ENCODE peak calls at places on chromosomes 4 and X, in ten cellular contexts. L is nephron progenitor cell; E is kidney; P is CD8-positive, alpha-beta T cell; O is uterus; F is dorsolateral prefrontal cortex; B is fibroblast of mammary gland; H is colonic mucosa; T is GM23338; I is GM06990. K is an unnamed sample.

GRCh38 chr4:118839221-118839927 is 3.4 kb upstream of the SEC24D start:
- DNase-seq in L (no peak), P (no peak), B (no peak), F (no peak), O (no peak), H (no peak), I (no peak), E (no peak), T (no peak), K (no peak)

GRCh38 chrX:125736008-125736729 is 416.5 kb downstream of the TEX13C start:
- DNase-seq in B (no peak), E (no peak), O (no peak), T (no peak), P (no peak), H (no peak), L (no peak), I (no peak), F (no peak), K (no peak)

GRCh38 chr4:109166586-109166985 is 135.9 kb downstream of the COL25A1 start:
- DNase-seq in P (no peak), B (no peak), I (no peak), H (no peak), F (no peak), L (no peak), O (no peak), E (no peak), T (no peak), K (no peak)

GRCh38 chr4:86356831-86357230 is 3.0 kb downstream of the MAPK10 start:
- DNase-seq in T (no peak), P (no peak), H (no peak), L (no peak), I (no peak), F (no peak), B (no peak), O (no peak), E (no peak), K (no peak)

GRCh38 chrX:47177079-47177478 is 16.6 kb upstream of the UBA1 start:
- DNase-seq in F (no peak), O (no peak), H (no peak), E (peak), B (no peak), T (no peak), P (no peak), I (no peak), L (no peak), K (no peak)

GRCh38 chrX:70998402-70999027 is 67.6 kb upstream of the SLC7A3 start:
- DNase-seq in F (no peak), E (no peak), L (peak), H (peak), I (no peak), O (no peak), B (peak), T (peak), P (no peak), K (no peak)

GRCh38 chrX:50910685-50911176 is at the start of gene BMP15:
- DNase-seq in L (no peak), I (no peak), B (no peak), E (no peak), P (no peak), H (no peak), T (no peak), F (no peak), O (no peak), K (no peak)

GRCh38 chrX:15947648-15948317 is 93.2 kb upstream of the AP1S2 start:
- DNase-seq in I (no peak), P (no peak), O (no peak), H (no peak), L (peak), B (peak), F (no peak), T (peak), E (no peak), K (no peak)

GRCh38 chrX:1925053-1925481 is 310.2 kb downstream of the ASMT start:
- DNase-seq in E (no peak), O (no peak), H (no peak), T (peak), L (no peak), B (no peak), F (no peak), P (no peak), I (no peak), K (no peak)

GRCh38 chr4:157043131-157043530 is 32.8 kb upstream of the GLRB start:
- DNase-seq in I (no peak), F (no peak), O (no peak), T (peak), L (peak), P (no peak), H (no peak), E (no peak), B (peak), K (no peak)

GRCh38 chr4:4726051-4726450 is 133.4 kb upstream of the MSX1 start:
- DNase-seq in H (no peak), B (no peak), O (no peak), L (no peak), F (no peak), P (no peak), I (no peak), T (no peak), E (no peak), K (no peak)

GRCh38 chrX:96591418-96591817 is 93.2 kb upstream of the DIAPH2 start:
- DNase-seq in L (no peak), T (no peak), B (no peak), I (no peak), H (no peak), O (no peak), F (no peak), P (no peak), E (no peak), K (no peak)

GRCh38 chr4:8260656-8261111 is 8.9 kb upstream of the HTRA3 start:
- DNase-seq in P (no peak), I (no peak), B (peak), H (no peak), O (peak), F (no peak), L (no peak), E (no peak), T (peak), K (no peak)

GRCh38 chr4:138522366-138522765 is 280.2 kb upstream of the SLC7A11 start:
- DNase-seq in P (no peak), L (no peak), B (peak), E (no peak), I (no peak), O (no peak), F (no peak), H (no peak), T (peak), K (no peak)

GRCh38 chr4:87481342-87481741 is 47.8 kb downstream of the SPARCL1 start:
- DNase-seq in B (no peak), L (no peak), T (no peak), F (no peak), E (no peak), H (no peak), I (no peak), O (no peak), P (no peak), K (no peak)

GRCh38 chr4:170662250-170662649 is 572.5 kb upstream of the AADAT start:
- DNase-seq in P (no peak), L (no peak), I (no peak), B (no peak), F (no peak), H (no peak), O (no peak), T (no peak), E (no peak), K (no peak)

GRCh38 chr4:184471872-184472539 is 2.3 kb downstream of the IRF2 start:
- DNase-seq in I (no peak), H (peak), L (no peak), O (no peak), E (no peak), T (no peak), B (peak), P (no peak), F (no peak), K (no peak)

GRCh38 chr4:184473515-184474260 is 662 bp downstream of the IRF2 start:
- DNase-seq in T (peak), B (peak), H (peak), F (peak), E (peak), O (peak), L (peak), I (peak), P (peak), K (no peak)

GRCh38 chr4:184473265-184473514 is 1.2 kb downstream of the IRF2 start:
- DNase-seq in P (no peak), H (no peak), T (no peak), O (no peak), B (no peak), I (no peak), E (no peak), L (no peak), F (no peak), K (no peak)

GRCh38 chr4:184474261-184475095 is at the start of gene IRF2:
- DNase-seq in O (peak), T (peak), F (peak), H (peak), B (peak), L (peak), I (peak), E (peak), P (peak), K (peak)

GRCh38 chr4:184472540-184473264 is 1.6 kb downstream of the IRF2 start:
- DNase-seq in B (peak), E (peak), H (peak), L (peak), T (peak), F (peak), P (no peak), O (peak), I (peak), K (peak)
- TF ChIP-seq CTCF in B (no peak), E (no peak), H (no peak), L (no peak), T (no peak), F (no peak), P (no peak), O (no peak), I (no peak), K (no peak)

GRCh38 chrX:109508915-109509314 is 27.0 kb upstream of the GUCY2F start:
- DNase-seq in I (no peak), T (no peak), P (no peak), E (no peak), B (no peak), F (no peak), L (no peak), H (no peak), O (no peak), K (no peak)

GRCh38 chrX:109511113-109511512 is 25.5 kb upstream of the NXT2 start:
- DNase-seq in E (no peak), T (no peak), O (no peak), B (no peak), I (peak), H (no peak), F (no peak), L (no peak), P (no peak), K (no peak)
- TF ChIP-seq CTCF in E (no peak), T (no peak), O (no peak), B (no peak), I (no peak), H (no peak), F (no peak), L (no peak), P (no peak), K (no peak)

GRCh38 chr4:185587444-185588161 is 52.3 kb upstream of the PDLIM3 start:
- DNase-seq in T (peak), L (peak), I (peak), H (no peak), B (no peak), E (peak), O (no peak), F (no peak), P (peak), K (no peak)
- TF ChIP-seq CTCF in T (no peak), L (no peak), I (no peak), H (no peak), B (no peak), E (no peak), O (no peak), F (no peak), P (no peak), K (no peak)

DNA sequence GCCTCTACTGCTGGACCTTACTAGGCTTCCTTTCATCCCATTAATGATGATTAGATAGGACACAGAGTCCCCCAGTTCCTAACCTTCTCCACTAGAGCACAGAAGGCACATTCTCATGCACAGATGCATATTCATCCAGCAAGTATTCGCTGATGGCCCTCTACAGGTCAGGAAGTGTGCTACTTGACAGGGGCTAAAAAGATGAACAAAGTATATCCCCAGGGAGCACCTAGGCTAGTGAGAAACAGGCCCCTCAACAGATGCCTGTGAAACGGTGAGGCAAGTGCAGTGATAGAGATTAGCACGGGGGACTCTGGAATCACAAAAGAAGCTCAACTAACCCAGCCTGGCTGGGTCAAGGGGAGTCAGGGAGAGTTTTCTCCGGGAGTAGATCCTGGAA is 95.8 kb downstream of the MGST2 start:
- DNase-seq in T (peak), B (peak), H (no peak), O (no peak), P (no peak), L (no peak), F (no peak), E (no peak), I (no peak), K (no peak)
- TF ChIP-seq CTCF in T (peak), B (peak), H (no peak), O (no peak), P (no peak), L (no peak), F (no peak), E (no peak), I (peak), K (peak)

DNA sequence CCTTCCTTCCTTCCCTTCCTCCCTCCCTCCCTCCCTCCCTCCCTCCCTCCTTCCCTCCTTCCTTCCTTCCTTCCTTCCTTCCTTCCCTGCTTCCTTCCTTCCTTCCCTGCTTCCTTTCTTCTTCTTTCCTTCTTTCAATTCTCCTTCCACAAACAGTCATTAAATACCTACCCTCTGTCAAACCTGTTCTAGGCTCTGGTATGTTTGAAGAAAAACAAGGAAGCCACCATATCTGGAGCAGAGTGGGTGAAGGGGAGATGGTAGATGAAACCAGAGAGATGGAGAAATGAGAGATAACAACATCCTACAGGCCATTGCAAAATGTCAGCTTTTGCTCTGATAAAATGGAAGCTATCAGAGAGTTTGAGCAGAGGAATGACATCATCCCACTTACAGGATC is 334.0 kb downstream of the STIM2 start:
- DNase-seq in O (no peak), T (no peak), F (no peak), L (no peak), P (no peak), H (no peak), B (no peak), E (no peak), I (no peak), K (no peak)
- TF ChIP-seq CTCF in O (no peak), T (no peak), F (no peak), L (no peak), P (no peak), H (no peak), B (no peak), E (no peak), I (no peak), K (no peak)

DNA sequence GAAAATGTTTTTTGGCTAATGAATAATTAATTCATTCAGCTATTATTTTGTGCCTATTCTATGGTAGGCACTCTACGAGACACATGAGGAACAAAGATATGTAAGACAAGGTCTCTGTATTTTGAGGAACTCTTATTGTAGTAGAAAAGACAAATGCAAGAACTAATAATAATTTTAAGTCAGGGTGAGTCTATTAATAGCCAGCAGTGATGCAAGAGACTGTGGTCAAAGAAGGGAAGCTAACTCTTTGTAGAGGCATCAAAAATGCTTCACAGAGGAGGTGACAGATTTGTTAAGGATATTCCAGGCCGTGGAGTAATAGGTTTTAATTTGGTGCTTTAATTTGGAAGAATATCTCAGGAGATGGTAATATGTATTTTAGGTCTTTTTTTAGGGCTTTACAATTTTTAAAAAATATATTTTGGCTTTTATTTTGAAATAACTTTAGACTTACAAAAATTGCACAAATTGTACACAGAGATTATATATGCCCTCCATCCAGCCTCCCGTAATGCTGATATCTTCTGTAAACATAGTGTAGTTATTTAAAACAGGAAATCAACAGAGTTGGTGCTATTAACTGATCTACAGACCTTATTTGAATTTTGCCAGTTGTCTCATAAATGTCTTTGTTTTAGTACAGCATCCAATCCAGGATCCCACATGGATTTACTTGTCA is 48.1 kb downstream of the DCLK2 start:
- DNase-seq in P (no peak), T (no peak), B (peak), L (no peak), F (no peak), I (peak), O (no peak), E (no peak), H (no peak), K (no peak)
- TF ChIP-seq CTCF in P (no peak), T (no peak), B (no peak), L (no peak), F (no peak), I (no peak), O (no peak), E (no peak), H (no peak), K (no peak)

DNA sequence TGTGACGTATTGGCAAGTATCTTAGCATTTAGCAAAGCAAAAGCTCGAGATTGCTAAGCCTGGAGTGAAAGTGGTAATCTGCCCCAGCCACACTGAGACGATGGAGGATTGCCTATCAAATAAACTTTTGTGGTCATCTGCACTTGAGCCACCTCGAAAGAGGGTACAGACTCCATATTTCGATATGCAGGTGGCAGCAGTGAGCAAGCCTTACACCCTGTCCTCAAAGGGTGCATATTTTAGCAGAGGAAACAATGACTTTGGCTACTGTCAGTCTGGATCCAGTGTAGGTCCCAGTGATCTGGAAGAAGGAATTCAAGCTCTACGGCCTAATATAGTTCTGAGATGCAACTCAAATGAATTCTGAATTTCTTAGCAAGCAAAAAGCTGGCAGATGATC is 153.9 kb downstream of the ATG4A start:
- DNase-seq in I (no peak), F (no peak), L (no peak), P (no peak), E (no peak), B (no peak), H (no peak), O (peak), T (peak), K (no peak)
- TF ChIP-seq CTCF in I (peak), F (no peak), L (no peak), P (no peak), E (no peak), B (no peak), H (no peak), O (no peak), T (peak), K (peak)

GRCh38 chr4:815464-816146 is 10.3 kb downstream of the CPLX1 start:
- DNase-seq in H (peak), T (no peak), P (no peak), F (no peak), O (no peak), B (no peak), L (no peak), E (no peak), I (no peak), K (no peak)

GRCh38 chr4:808860-809570 is 16.9 kb downstream of the CPLX1 start:
- DNase-seq in F (peak), P (no peak), I (no peak), T (no peak), O (no peak), E (peak), L (no peak), H (no peak), B (no peak), K (no peak)

GRCh38 chr4:814312-814850 is 11.5 kb downstream of the CPLX1 start:
- DNase-seq in P (no peak), L (no peak), I (no peak), F (no peak), O (no peak), T (no peak), B (no peak), E (peak), H (no peak), K (no peak)

GRCh38 chr4:818106-818921 is 7.6 kb downstream of the CPLX1 start:
- DNase-seq in E (peak), B (no peak), I (no peak), L (no peak), P (no peak), O (no peak), T (no peak), F (no peak), H (no peak), K (no peak)

GRCh38 chr4:813900-814299 is 12.0 kb downstream of the CPLX1 start:
- DNase-seq in B (no peak), H (no peak), L (no peak), O (no peak), E (no peak), P (no peak), I (no peak), T (peak), F (peak), K (no peak)
- TF ChIP-seq CTCF in B (no peak), H (no peak), L (no peak), O (no peak), E (no peak), P (no peak), I (no peak), T (peak), F (no peak), K (no peak)

GRCh38 chrX:142043196-142043595 is 139.5 kb downstream of the MAGEC1 start:
- DNase-seq in B (no peak), O (no peak), T (no peak), I (no peak), F (no peak), H (no peak), L (no peak), P (no peak), E (no peak), K (no peak)
- TF ChIP-seq CTCF in B (no peak), O (no peak), T (no peak), I (no peak), F (no peak), H (no peak), L (no peak), P (no peak), E (no peak), K (no peak)